ENCODE peak calls at places on chromosomes 11 and 22, in four cellular contexts. U, W, R and F are unnamed samples. For H3K9me3, the result is how much of the 10 kb centered on the place peaks cover.

GRCh38 chr22:35681454-35682050 is 33.3 kb downstream of the APOL6 start:
- DNase-seq in U (no peak), W (no peak), R (no peak), F (no peak)

GRCh38 chr11:72162891-72163492 is 27.5 kb downstream of the FOLR3 start:
- DNase-seq in U (no peak), W (no peak), R (no peak), F (no peak)

GRCh38 chr22:23233746-23234408 is 53.6 kb downstream of the BCR start:
- DNase-seq in U (no peak), W (no peak), R (peak), F (no peak)

GRCh38 chr22:25420925-25421904 is 143.3 kb upstream of the GRK3 start:
- DNase-seq in U (no peak), W (no peak), R (no peak), F (peak)

GRCh38 chr11:34915136-34916013 is 804 bp downstream of the APIP start:
- DNase-seq in U (no peak), W (no peak), R (no peak), F (no peak)

GRCh38 chr11:69005183-69005630 is 7.8 kb downstream of the MRGPRF start:
- DNase-seq in U (no peak), W (no peak), R (no peak), F (no peak)

GRCh38 chr11:126723665-126724045 is 276.9 kb downstream of the KIRREL3 start:
- DNase-seq in U (no peak), W (no peak), R (no peak), F (no peak)

GRCh38 chr11:129282634-129283033 is 90.5 kb upstream of the ARHGAP32 start:
- DNase-seq in U (peak), W (no peak), R (no peak), F (peak)

GRCh38 chr11:66881436-66881835 is 24.6 kb downstream of the LRFN4 start:
- DNase-seq in U (no peak), W (no peak), R (no peak), F (peak)

GRCh38 chr11:15587059-15587458 is 472.3 kb downstream of the INSC start:
- DNase-seq in U (no peak), W (no peak), R (no peak), F (no peak)

GRCh38 chr22:42347281-42347824 is 76.9 kb upstream of the TCF20 start:
- DNase-seq in U (no peak), W (no peak), R (no peak), F (no peak)

GRCh38 chr11:73916435-73916834 is 34.4 kb upstream of the DNAJB13 start:
- DNase-seq in U (no peak), W (no peak), R (peak), F (no peak)

GRCh38 chr22:47275479-47276218 is 513.2 kb downstream of the TBC1D22A start:
- DNase-seq in U (no peak), W (no peak), R (peak), F (no peak)
- TF ChIP-seq CTCF in U (no peak), W (no peak), R (peak), F (no peak)

GRCh38 chr11:581752-582151 is 5.5 kb downstream of the PHRF1 start:
- DNase-seq in U (no peak), W (no peak), R (no peak), F (no peak)
- H3K4me3 ChIP-seq in U (no peak), W (no peak), R (no peak), F (no peak)

GRCh38 chr11:76047231-76047630 is 159.1 kb downstream of the WNT11 start:
- DNase-seq in U (no peak), W (no peak), R (peak), F (no peak)
- H3K9me3 ChIP-seq in U (under half), W (under half), R (under half), F (under half)

GRCh38 chr22:50686794-50687193 is 14.2 kb downstream of the SHANK3 start:
- DNase-seq in U (no peak), W (peak), R (no peak), F (no peak)

GRCh38 chr22:50684986-50685385 is 12.4 kb downstream of the SHANK3 start:
- DNase-seq in U (no peak), W (no peak), R (no peak), F (no peak)

GRCh38 chr22:50684501-50684900 is 11.9 kb downstream of the SHANK3 start:
- DNase-seq in U (no peak), W (no peak), R (no peak), F (no peak)

GRCh38 chr22:50683994-50684371 is 11.4 kb downstream of the SHANK3 start:
- DNase-seq in U (no peak), W (no peak), R (no peak), F (no peak)

DNA sequence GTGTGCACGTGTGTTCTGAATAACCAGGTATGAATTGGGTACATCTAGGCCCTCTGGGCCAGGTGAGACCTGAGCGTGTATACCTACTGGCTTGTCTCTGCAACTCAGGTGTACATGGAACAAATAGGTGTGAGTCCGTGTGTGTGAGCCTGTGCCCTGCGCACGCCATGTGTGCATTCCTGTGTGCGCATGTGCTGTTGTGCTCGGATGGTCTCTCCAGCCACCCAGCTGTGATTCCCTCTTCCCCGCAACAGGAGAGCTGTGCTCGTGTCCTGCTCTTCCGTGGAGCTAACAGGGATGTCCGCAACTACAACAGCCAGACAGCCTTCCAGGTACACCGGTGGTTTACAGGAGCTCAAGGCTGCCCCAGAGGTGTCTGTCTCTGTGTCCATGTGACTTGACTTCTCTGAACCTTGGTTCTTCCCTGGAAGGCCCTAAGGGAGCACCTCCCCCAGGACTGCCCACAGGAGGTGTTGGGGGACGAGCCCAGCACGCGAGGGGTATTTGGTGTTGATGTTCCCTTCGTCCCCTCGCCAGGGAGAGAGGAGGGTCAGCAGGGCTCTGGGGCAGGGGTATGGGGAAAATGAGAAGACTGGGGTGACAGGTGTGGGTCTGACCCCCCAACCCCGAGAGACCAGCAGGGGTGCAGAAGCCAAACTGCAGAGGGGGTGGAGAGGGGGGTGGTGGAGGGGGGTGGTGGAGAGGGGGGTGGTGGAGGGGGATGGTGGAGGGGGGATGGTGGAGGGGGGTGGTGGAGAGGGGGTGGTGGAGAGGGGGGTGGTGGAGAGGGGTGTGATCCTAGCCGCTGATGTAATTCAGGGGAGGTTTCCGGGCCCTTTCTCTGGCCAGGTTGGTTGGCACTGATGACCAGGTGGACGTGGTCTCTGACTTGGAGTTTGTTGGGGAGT is 10.7 kb downstream of the SHANK3 start:
- DNase-seq in U (no peak), W (no peak), R (no peak), F (no peak)
- TF ChIP-seq CTCF in U (no peak), W (no peak), R (no peak), F (no peak)

DNA sequence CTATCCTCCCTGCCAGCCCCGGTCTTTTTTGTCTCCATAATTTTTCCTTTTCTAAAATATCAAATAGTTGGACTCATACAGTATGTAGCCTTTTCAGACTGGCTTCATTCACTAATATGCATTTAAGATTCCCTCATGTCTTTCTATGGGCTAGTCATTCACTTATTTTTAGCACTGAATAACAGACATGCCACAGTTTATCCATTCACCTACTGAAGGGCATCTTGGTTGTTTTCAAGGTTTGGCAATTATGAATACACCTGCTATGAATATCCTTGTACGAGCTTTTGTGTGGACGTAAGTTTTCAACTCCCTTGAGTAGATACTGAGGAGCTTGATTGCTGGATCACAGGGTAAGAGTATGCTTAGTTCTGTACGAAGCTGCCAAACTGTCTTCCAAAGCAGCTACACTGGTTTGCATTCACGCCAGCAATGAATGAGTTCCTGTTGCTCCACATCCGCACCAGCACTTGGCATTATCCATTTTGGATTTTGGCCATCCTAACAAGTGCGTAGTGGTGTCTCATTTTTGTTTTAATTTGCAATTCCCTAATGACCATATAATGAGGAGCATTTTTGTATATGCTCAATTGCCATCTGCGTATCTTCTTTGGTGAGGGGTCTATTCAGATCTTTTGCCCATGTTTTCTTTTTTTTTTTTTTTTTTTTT is 21.1 kb downstream of the ALG12 start:
- DNase-seq in U (no peak), W (no peak), R (no peak), F (no peak)
- H3K4me3 ChIP-seq in U (no peak), W (no peak), R (no peak), F (no peak)

GRCh38 chr11:1754376-1755150 is 4.2 kb upstream of the IFITM10 start:
- DNase-seq in U (no peak), W (no peak), R (no peak), F (peak)
- H3K9me3 ChIP-seq in U (under half), W (under half), R (under half), F (under half)

DNA sequence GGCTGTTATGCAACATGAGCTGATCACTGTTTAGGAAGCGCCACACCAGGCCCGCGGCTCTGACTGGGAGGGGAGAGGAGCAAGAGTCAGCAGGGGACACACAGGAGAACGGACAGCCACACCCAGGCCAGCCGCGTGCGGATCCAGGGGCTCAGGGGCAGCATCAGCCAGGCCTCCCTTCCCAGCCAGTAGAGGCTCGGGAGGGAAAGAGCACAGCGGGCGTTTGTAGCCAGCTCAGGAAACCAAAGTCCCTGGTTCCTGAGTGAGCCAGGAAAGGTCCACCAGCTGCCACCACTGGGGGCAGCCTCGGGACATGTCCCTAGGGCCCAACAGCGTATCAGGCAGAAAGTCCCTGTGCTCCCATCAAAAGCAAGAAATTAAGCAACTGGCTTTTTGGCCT is 71.8 kb upstream of the PITPNB start:
- DNase-seq in U (peak), W (no peak), R (peak), F (no peak)
- TF ChIP-seq CTCF in U (peak), W (no peak), R (peak), F (no peak)